ENCODE peak calls at places on chromosomes 4 and X, in four cellular contexts. N is CD8-positive, alpha-beta T cell; K is cardiac muscle cell; S is PC-9. O is an unnamed sample.

GRCh38 chrX:149825424-149825823 is 43.7 kb downstream of the MAGEA9 start:
- DNase-seq in N (peak), K (peak), S (no peak), O (no peak)

GRCh38 chr4:130309221-130309620 is 1213.3 kb downstream of the C4orf33 start:
- DNase-seq in N (no peak), K (no peak), S (no peak), O (no peak)

GRCh38 chr4:12389604-12390003 is 960.9 kb upstream of the HS3ST1 start:
- DNase-seq in S (no peak), K (no peak), N (no peak), O (no peak)

GRCh38 chrX:48835524-48836329 is at the start of gene PCSK1N:
- DNase-seq in S (no peak), K (no peak), N (peak), O (no peak)

GRCh38 chrX:72201836-72202536 is 20.4 kb downstream of the PIN4 start:
- DNase-seq in N (no peak), K (no peak), S (no peak), O (no peak)

GRCh38 chr4:121428721-121429120 is 47.9 kb upstream of the QRFPR start:
- DNase-seq in K (no peak), S (no peak), N (no peak), O (no peak)

GRCh38 chr4:92368648-92369047 is 64.9 kb downstream of the GRID2 start:
- DNase-seq in N (no peak), K (no peak), S (no peak), O (no peak)

GRCh38 chr4:158610790-158611189 is 60.9 kb downstream of the C4orf46 start:
- DNase-seq in S (no peak), K (no peak), N (no peak), O (no peak)

GRCh38 chr4:17385403-17385802 is 126.5 kb downstream of the QDPR start:
- DNase-seq in S (no peak), N (no peak), K (peak), O (peak)

GRCh38 chrX:84729809-84730208 is 227.6 kb upstream of the HDX start:
- DNase-seq in S (no peak), K (peak), N (no peak), O (no peak)

GRCh38 chr4:26349496-26349895 is 28.7 kb downstream of the RBPJ start:
- DNase-seq in N (no peak), S (no peak), K (no peak), O (no peak)

GRCh38 chr4:158782539-158783360 is 13.9 kb downstream of the FNIP2 start:
- DNase-seq in K (peak), S (no peak), N (no peak), O (no peak)

GRCh38 chr4:108674356-108674977 is 24.1 kb downstream of the OSTC start:
- DNase-seq in N (no peak), K (no peak), S (no peak), O (no peak)

GRCh38 chr4:17577660-17578481 is 873 bp downstream of the LAP3 start:
- DNase-seq in K (peak), N (peak), S (no peak), O (peak)

GRCh38 chrX:10636337-10636736 is 16.0 kb upstream of the MID1 start:
- DNase-seq in K (peak), N (no peak), S (peak), O (peak)

GRCh38 chrX:134985479-134985878 is 5.3 kb upstream of the SMIM10 start:
- DNase-seq in K (no peak), N (no peak), S (no peak), O (no peak)

GRCh38 chr4:40056722-40057539 is at the start of gene N4BP2:
- DNase-seq in K (peak), N (peak), S (peak), O (peak)

GRCh38 chr4:75490155-75490554 is 24.0 kb downstream of the RCHY1 start:
- DNase-seq in N (no peak), K (no peak), S (no peak), O (no peak)

GRCh38 chr4:187236491-187236890 is 512.8 kb upstream of the FAT1 start:
- DNase-seq in S (peak), K (no peak), N (no peak), O (no peak)

GRCh38 chr4:99087887-99088484 is 602 bp downstream of the ADH5 start:
- DNase-seq in S (peak), N (no peak), K (peak), O (peak)

GRCh38 chrX:131633285-131633917 is 89.5 kb downstream of the OR13H1 start:
- DNase-seq in K (peak), N (peak), S (no peak), O (peak)

GRCh38 chr4:86891785-86892638 is at the start of gene C4orf36:
- DNase-seq in K (peak), S (peak), N (peak), O (peak)
- H3K27ac ChIP-seq in K (no peak), S (peak), N (no peak), O (peak)

DNA sequence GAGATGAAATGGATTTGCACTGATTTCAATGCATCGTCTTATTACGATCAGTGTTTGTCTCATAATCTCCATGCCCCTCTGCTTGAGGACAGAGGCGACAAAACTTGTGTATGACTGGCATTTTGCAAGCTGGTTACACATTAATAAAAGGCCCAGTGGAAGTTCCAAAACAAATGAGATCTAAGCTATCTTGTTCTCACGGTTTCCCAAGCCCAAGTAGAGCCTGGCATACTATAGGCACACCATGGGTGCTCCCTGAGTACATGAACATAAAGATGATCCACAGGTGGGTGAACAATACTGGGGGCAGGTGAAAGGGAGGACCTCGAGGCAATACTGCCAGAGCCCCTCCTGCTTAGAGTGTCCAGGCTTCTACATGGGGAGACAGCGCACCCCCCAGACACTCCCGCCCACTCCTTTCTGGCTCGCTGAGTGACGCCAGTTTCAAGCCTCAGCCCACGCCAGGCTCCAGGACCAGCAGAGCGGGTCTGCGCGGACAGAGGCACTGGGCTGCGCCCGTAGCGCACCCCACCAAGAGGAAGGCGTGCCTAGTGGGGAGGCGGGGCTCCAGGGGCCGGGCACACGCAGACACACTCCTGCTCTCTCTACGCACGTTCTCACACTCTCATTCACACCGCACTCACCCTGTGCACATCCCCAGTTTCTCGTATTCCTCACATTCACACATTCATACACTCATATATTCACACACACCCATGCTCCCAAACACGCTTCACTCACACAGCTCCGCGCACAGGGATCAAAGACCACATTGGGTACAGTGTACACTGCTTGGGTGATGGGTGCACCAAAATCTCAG is 8.9 kb upstream of the GSX2 start:
- DNase-seq in S (no peak), K (no peak), N (peak), O (no peak)
- H3K27ac ChIP-seq in S (no peak), K (no peak), N (no peak), O (no peak)

GRCh38 chrX:21374994-21375794 is 976 bp downstream of the CNKSR2 start:
- DNase-seq in S (no peak), N (peak), K (peak), O (no peak)
- H3K27ac ChIP-seq in S (no peak), N (peak), K (no peak), O (no peak)

DNA sequence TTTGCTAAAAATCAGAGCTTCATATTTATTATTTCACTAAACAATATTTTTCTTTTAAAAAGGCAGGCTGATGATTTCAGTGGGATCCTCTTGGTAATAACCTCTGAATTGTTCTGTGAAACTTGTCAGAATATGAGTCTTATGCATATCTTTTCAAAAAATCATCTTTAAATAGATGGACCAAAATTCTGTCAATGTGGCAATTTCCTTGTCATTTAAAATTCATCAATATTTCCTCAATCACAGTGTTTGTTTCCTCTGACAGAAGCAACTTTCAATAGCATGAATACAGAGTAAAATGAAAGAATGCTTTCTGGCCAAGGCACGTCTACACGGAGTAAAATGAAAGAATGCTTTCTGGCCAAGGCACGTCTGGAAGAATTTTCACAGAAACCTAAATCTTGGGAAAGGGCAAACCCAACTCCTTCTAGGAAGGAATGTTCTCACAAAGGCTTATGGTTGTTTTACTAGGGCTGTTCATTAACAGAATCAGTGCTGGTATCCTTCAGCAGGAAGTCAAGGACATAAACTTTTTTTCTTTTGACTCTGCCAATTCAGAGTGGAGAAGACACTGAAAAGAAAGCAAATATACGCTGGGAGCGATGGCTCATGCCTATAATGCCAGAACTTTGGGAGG is 99.0 kb upstream of the GPR34 start:
- DNase-seq in K (no peak), N (no peak), S (no peak), O (no peak)
- H3K27ac ChIP-seq in K (no peak), N (no peak), S (no peak), O (no peak)

DNA sequence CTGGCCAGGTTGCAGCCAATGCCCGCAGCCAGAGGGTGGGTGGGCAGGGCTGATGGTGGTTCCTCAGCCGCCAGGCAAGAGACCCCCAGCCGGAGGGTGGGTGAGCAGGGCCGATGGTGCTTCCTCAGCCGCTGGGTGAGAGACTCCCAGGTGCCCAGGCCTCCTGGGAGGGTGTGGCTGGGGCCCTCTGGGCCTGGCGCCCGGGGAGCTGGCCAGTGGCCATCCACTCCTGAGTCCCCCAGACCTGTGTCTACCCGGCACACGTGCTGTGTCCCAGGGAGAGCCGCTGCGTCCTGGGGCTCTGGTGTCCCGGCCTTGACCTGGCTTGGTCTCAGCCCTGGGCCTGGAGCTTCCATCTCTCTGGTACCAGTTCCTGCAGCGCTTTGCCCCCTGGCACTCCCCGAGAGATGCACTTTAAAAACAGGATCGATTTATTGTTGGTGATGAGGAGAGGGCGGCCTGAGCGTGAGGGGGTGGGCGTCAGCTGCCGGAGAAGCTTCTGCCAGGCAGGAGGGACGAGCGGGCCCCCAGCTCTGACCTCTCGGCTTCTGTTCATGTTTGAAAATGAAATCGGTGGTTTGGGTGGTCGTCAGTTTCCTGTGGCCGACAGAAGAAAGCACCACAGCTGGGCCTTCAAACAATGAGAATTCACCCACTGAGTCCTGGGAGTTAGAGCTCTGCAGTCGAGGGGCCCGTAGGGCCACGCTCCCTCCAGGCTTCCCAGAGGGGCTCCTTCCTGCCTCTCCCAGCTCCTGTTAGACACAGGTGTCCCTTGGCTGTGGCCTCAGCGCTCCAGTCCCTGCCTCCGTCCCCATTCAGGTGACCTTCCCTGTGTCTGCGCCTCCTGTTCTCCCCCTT is 6.5 kb downstream of the DOK7 start:
- DNase-seq in K (no peak), N (no peak), S (no peak), O (no peak)
- H3K27ac ChIP-seq in K (no peak), N (no peak), S (no peak), O (no peak)

GRCh38 chr4:94562285-94562684 is 110.5 kb downstream of the PDLIM5 start:
- DNase-seq in K (no peak), N (no peak), S (no peak), O (no peak)

GRCh38 chr4:94559351-94559806 is 107.6 kb downstream of the PDLIM5 start:
- DNase-seq in S (no peak), K (no peak), N (no peak), O (no peak)

GRCh38 chr4:94564252-94564651 is 112.5 kb downstream of the PDLIM5 start:
- DNase-seq in N (no peak), S (no peak), K (no peak), O (no peak)

GRCh38 chr4:94558392-94558920 is 106.7 kb downstream of the PDLIM5 start:
- DNase-seq in S (peak), N (no peak), K (no peak), O (no peak)

DNA sequence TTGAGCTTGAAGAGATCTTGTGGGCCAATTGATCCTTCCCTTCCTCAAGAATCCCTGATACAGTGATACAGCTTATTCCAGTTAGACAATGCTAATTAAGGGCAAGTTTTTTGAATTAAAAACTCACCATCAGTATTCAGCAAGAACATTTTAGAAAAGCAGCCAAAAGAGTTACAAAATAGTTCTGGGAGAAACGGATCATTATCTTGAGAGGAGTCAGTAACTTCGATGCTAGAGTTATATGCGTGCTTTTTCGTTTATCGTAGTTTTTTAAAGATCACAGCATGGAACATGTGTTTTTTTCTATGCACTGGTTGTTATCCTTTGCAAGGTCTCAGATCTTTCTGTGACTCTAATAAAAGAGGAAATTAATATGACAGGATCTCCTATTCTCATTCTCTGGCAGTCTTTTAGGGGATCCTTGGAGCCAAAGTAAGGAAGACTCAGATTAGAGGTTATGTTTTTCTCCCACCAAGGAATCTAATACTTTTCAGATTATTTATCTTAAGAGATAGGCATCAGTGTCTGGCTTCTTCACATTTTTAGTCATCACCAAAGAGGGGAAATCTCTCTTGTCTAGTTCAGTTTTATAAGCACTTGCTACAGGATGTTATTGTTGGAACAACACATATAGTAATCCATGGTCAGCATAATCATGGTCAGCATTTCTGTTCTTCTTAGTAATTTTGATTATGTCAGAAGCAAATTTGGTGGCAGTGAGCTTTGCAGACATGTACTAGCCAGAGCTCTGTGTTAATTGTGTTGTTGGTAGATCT is 109.7 kb downstream of the PDLIM5 start:
- DNase-seq in K (no peak), S (no peak), N (no peak), O (no peak)
- H3K27ac ChIP-seq in K (peak), S (peak), N (no peak), O (peak)

GRCh38 chrX:148573119-148573518 is 72.7 kb downstream of the AFF2 start:
- DNase-seq in S (no peak), K (peak), N (no peak), O (no peak)
- H3K27ac ChIP-seq in S (no peak), K (no peak), N (no peak), O (no peak)